ENCODE peak calls at places on chromosomes 11 and 22, in ten cellular contexts. One of them, this sample, is unnamed.

GRCh38 chr11:124762624-124763155 is 600 bp upstream of the ESAM start:
- DNase-seq in stimulated activated naive CD4-positive, alpha-beta T cell treated with Interleukin-2 at 50 U/mL for 16 hours: no peak
- DNase-seq in brain microvascular endothelial cell: no peak
- DNase-seq in left ventricle myocardium superior: no peak
- DNase-seq in ovary: no peak
- DNase-seq in activated naive CD4-positive, alpha-beta T cell treated with anti-CD3 and anti-CD28 coated beads, Interleukin-2, amount 50 U/mL, for 16 hours: no peak
- DNase-seq in effector CD4-positive, alpha-beta T cell: no peak
- DNase-seq in T-cell: no peak
- DNase-seq in NCI-H1694: no peak
- DNase-seq in stimulated activated CD8-positive, alpha-beta memory T cell treated with anti-CD3 and anti-CD28 coated beads, Interleukin-15, amount 100 ng/mL, for 48 hours: no peak
- DNase-seq in this sample: no peak

GRCh38 chr22:48744967-48745841 is 1082.5 kb downstream of the BRD1 start:
- DNase-seq in T-cell: no peak
- DNase-seq in stimulated activated naive CD4-positive, alpha-beta T cell treated with Interleukin-2 at 50 U/mL for 16 hours: no peak
- DNase-seq in effector CD4-positive, alpha-beta T cell: no peak
- DNase-seq in stimulated activated CD8-positive, alpha-beta memory T cell treated with anti-CD3 and anti-CD28 coated beads, Interleukin-15, amount 100 ng/mL, for 48 hours: no peak
- DNase-seq in NCI-H1694: no peak
- DNase-seq in ovary: no peak
- DNase-seq in left ventricle myocardium superior: no peak
- DNase-seq in brain microvascular endothelial cell: no peak
- DNase-seq in activated naive CD4-positive, alpha-beta T cell treated with anti-CD3 and anti-CD28 coated beads, Interleukin-2, amount 50 U/mL, for 16 hours: no peak
- DNase-seq in this sample: no peak

GRCh38 chr11:71333473-71333872 is 81.1 kb upstream of the SHANK2 start:
- DNase-seq in stimulated activated CD8-positive, alpha-beta memory T cell treated with anti-CD3 and anti-CD28 coated beads, Interleukin-15, amount 100 ng/mL, for 48 hours: no peak
- DNase-seq in effector CD4-positive, alpha-beta T cell: no peak
- DNase-seq in ovary: no peak
- DNase-seq in stimulated activated naive CD4-positive, alpha-beta T cell treated with Interleukin-2 at 50 U/mL for 16 hours: no peak
- DNase-seq in brain microvascular endothelial cell: no peak
- DNase-seq in T-cell: no peak
- DNase-seq in NCI-H1694: no peak
- DNase-seq in activated naive CD4-positive, alpha-beta T cell treated with anti-CD3 and anti-CD28 coated beads, Interleukin-2, amount 50 U/mL, for 16 hours: no peak
- DNase-seq in left ventricle myocardium superior: no peak
- DNase-seq in this sample: no peak

GRCh38 chr22:47918276-47918928 is 1156.0 kb downstream of the TBC1D22A start:
- DNase-seq in ovary: no peak
- DNase-seq in activated naive CD4-positive, alpha-beta T cell treated with anti-CD3 and anti-CD28 coated beads, Interleukin-2, amount 50 U/mL, for 16 hours: no peak
- DNase-seq in stimulated activated CD8-positive, alpha-beta memory T cell treated with anti-CD3 and anti-CD28 coated beads, Interleukin-15, amount 100 ng/mL, for 48 hours: peak
- DNase-seq in T-cell: no peak
- DNase-seq in effector CD4-positive, alpha-beta T cell: no peak
- DNase-seq in left ventricle myocardium superior: no peak
- DNase-seq in stimulated activated naive CD4-positive, alpha-beta T cell treated with Interleukin-2 at 50 U/mL for 16 hours: no peak
- DNase-seq in brain microvascular endothelial cell: no peak
- DNase-seq in NCI-H1694: no peak
- DNase-seq in this sample: no peak

GRCh38 chr11:68927280-68928107 is 23.8 kb downstream of the IGHMBP2 start:
- DNase-seq in brain microvascular endothelial cell: no peak
- DNase-seq in stimulated activated naive CD4-positive, alpha-beta T cell treated with Interleukin-2 at 50 U/mL for 16 hours: no peak
- DNase-seq in stimulated activated CD8-positive, alpha-beta memory T cell treated with anti-CD3 and anti-CD28 coated beads, Interleukin-15, amount 100 ng/mL, for 48 hours: no peak
- DNase-seq in activated naive CD4-positive, alpha-beta T cell treated with anti-CD3 and anti-CD28 coated beads, Interleukin-2, amount 50 U/mL, for 16 hours: no peak
- DNase-seq in T-cell: no peak
- DNase-seq in ovary: peak
- DNase-seq in NCI-H1694: no peak
- DNase-seq in effector CD4-positive, alpha-beta T cell: no peak
- DNase-seq in left ventricle myocardium superior: peak
- DNase-seq in this sample: no peak

GRCh38 chr11:59802639-59803176 is 7.9 kb downstream of the MRPL16 start:
- DNase-seq in left ventricle myocardium superior: no peak
- DNase-seq in stimulated activated CD8-positive, alpha-beta memory T cell treated with anti-CD3 and anti-CD28 coated beads, Interleukin-15, amount 100 ng/mL, for 48 hours: no peak
- DNase-seq in brain microvascular endothelial cell: peak
- DNase-seq in stimulated activated naive CD4-positive, alpha-beta T cell treated with Interleukin-2 at 50 U/mL for 16 hours: no peak
- DNase-seq in T-cell: no peak
- DNase-seq in NCI-H1694: peak
- DNase-seq in effector CD4-positive, alpha-beta T cell: peak
- DNase-seq in activated naive CD4-positive, alpha-beta T cell treated with anti-CD3 and anti-CD28 coated beads, Interleukin-2, amount 50 U/mL, for 16 hours: no peak
- DNase-seq in ovary: no peak
- DNase-seq in this sample: no peak

GRCh38 chr11:46570790-46571398 is 22.9 kb downstream of the AMBRA1 start:
- DNase-seq in NCI-H1694: no peak
- DNase-seq in effector CD4-positive, alpha-beta T cell: no peak
- DNase-seq in T-cell: no peak
- DNase-seq in left ventricle myocardium superior: no peak
- DNase-seq in brain microvascular endothelial cell: no peak
- DNase-seq in stimulated activated naive CD4-positive, alpha-beta T cell treated with Interleukin-2 at 50 U/mL for 16 hours: no peak
- DNase-seq in stimulated activated CD8-positive, alpha-beta memory T cell treated with anti-CD3 and anti-CD28 coated beads, Interleukin-15, amount 100 ng/mL, for 48 hours: no peak
- DNase-seq in ovary: no peak
- DNase-seq in activated naive CD4-positive, alpha-beta T cell treated with anti-CD3 and anti-CD28 coated beads, Interleukin-2, amount 50 U/mL, for 16 hours: no peak
- DNase-seq in this sample: no peak

GRCh38 chr11:94968334-94968958 is 4.9 kb downstream of the CWC15 start:
- DNase-seq in effector CD4-positive, alpha-beta T cell: no peak
- DNase-seq in brain microvascular endothelial cell: no peak
- DNase-seq in stimulated activated naive CD4-positive, alpha-beta T cell treated with Interleukin-2 at 50 U/mL for 16 hours: no peak
- DNase-seq in activated naive CD4-positive, alpha-beta T cell treated with anti-CD3 and anti-CD28 coated beads, Interleukin-2, amount 50 U/mL, for 16 hours: no peak
- DNase-seq in stimulated activated CD8-positive, alpha-beta memory T cell treated with anti-CD3 and anti-CD28 coated beads, Interleukin-15, amount 100 ng/mL, for 48 hours: no peak
- DNase-seq in NCI-H1694: no peak
- DNase-seq in ovary: no peak
- DNase-seq in left ventricle myocardium superior: no peak
- DNase-seq in T-cell: no peak
- DNase-seq in this sample: no peak

GRCh38 chr11:129374081-129374992 is 1.3 kb upstream of the BARX2 start:
- DNase-seq in stimulated activated CD8-positive, alpha-beta memory T cell treated with anti-CD3 and anti-CD28 coated beads, Interleukin-15, amount 100 ng/mL, for 48 hours: no peak
- DNase-seq in effector CD4-positive, alpha-beta T cell: no peak
- DNase-seq in brain microvascular endothelial cell: no peak
- DNase-seq in left ventricle myocardium superior: no peak
- DNase-seq in T-cell: no peak
- DNase-seq in stimulated activated naive CD4-positive, alpha-beta T cell treated with Interleukin-2 at 50 U/mL for 16 hours: no peak
- DNase-seq in NCI-H1694: no peak
- DNase-seq in activated naive CD4-positive, alpha-beta T cell treated with anti-CD3 and anti-CD28 coated beads, Interleukin-2, amount 50 U/mL, for 16 hours: no peak
- DNase-seq in ovary: no peak
- DNase-seq in this sample: no peak

GRCh38 chr11:86292912-86293606 is 9.0 kb upstream of the HIKESHI start:
- DNase-seq in stimulated activated CD8-positive, alpha-beta memory T cell treated with anti-CD3 and anti-CD28 coated beads, Interleukin-15, amount 100 ng/mL, for 48 hours: no peak
- DNase-seq in stimulated activated naive CD4-positive, alpha-beta T cell treated with Interleukin-2 at 50 U/mL for 16 hours: peak
- DNase-seq in brain microvascular endothelial cell: no peak
- DNase-seq in effector CD4-positive, alpha-beta T cell: no peak
- DNase-seq in left ventricle myocardium superior: no peak
- DNase-seq in NCI-H1694: no peak
- DNase-seq in activated naive CD4-positive, alpha-beta T cell treated with anti-CD3 and anti-CD28 coated beads, Interleukin-2, amount 50 U/mL, for 16 hours: peak
- DNase-seq in T-cell: no peak
- DNase-seq in ovary: no peak
- DNase-seq in this sample: no peak

GRCh38 chr22:37169947-37170688 is 17.9 kb downstream of the C1QTNF6 start:
- DNase-seq in activated naive CD4-positive, alpha-beta T cell treated with anti-CD3 and anti-CD28 coated beads, Interleukin-2, amount 50 U/mL, for 16 hours: peak
- DNase-seq in effector CD4-positive, alpha-beta T cell: no peak
- DNase-seq in T-cell: no peak
- DNase-seq in stimulated activated CD8-positive, alpha-beta memory T cell treated with anti-CD3 and anti-CD28 coated beads, Interleukin-15, amount 100 ng/mL, for 48 hours: no peak
- DNase-seq in left ventricle myocardium superior: peak
- DNase-seq in ovary: peak
- DNase-seq in NCI-H1694: no peak
- DNase-seq in brain microvascular endothelial cell: no peak
- DNase-seq in stimulated activated naive CD4-positive, alpha-beta T cell treated with Interleukin-2 at 50 U/mL for 16 hours: no peak
- DNase-seq in this sample: peak

GRCh38 chr22:34410111-34410510 is 489.8 kb upstream of the LARGE1 start:
- DNase-seq in ovary: no peak
- DNase-seq in stimulated activated naive CD4-positive, alpha-beta T cell treated with Interleukin-2 at 50 U/mL for 16 hours: no peak
- DNase-seq in left ventricle myocardium superior: no peak
- DNase-seq in effector CD4-positive, alpha-beta T cell: no peak
- DNase-seq in stimulated activated CD8-positive, alpha-beta memory T cell treated with anti-CD3 and anti-CD28 coated beads, Interleukin-15, amount 100 ng/mL, for 48 hours: no peak
- DNase-seq in NCI-H1694: no peak
- DNase-seq in T-cell: no peak
- DNase-seq in brain microvascular endothelial cell: no peak
- DNase-seq in activated naive CD4-positive, alpha-beta T cell treated with anti-CD3 and anti-CD28 coated beads, Interleukin-2, amount 50 U/mL, for 16 hours: no peak
- DNase-seq in this sample: no peak

This sample was measured in left cardiac atrium.